ENCODE peak calls at places on chromosome X, in seven cellular contexts. A is tibial artery, L is AG09309, Y is astrocyte of the spinal cord, X is hippocampal formation, N is upper lobe of right lung, Z is RPMI7951. V is an unnamed sample.

GRCh38 chrX:129737921-129738320 is 858 bp upstream of the XPNPEP2 start:
- DNase-seq in X (no peak), Z (peak; percentile 31), A (no peak), L (no peak), Y (peak; percentile 26), N (no peak), V (no peak)

GRCh38 chrX:149129767-149130166 is 375.3 kb downstream of the IDS start:
- DNase-seq in N (no peak), Y (no peak), X (no peak), A (no peak), Z (peak; percentile 17), L (no peak), V (no peak)

GRCh38 chrX:43266487-43266886 is 389.6 kb upstream of the MAOA start:
- DNase-seq in A (no peak), X (no peak), Z (no peak), Y (no peak), N (no peak), L (no peak), V (no peak)

GRCh38 chrX:139429913-139430312 is 100.6 kb upstream of the F9 start:
- DNase-seq in Z (no peak), X (no peak), N (no peak), A (no peak), Y (no peak), L (no peak), V (no peak)

GRCh38 chrX:153967536-153968214 is 3.9 kb downstream of the HCFC1 start:
- DNase-seq in L (no peak), N (no peak), Z (no peak), X (no peak), A (no peak), Y (no peak), V (no peak)

GRCh38 chrX:348461-349117 is 30.0 kb upstream of the GTPBP6 start:
- DNase-seq in X (no peak), N (peak; percentile 28), L (no peak), Y (no peak), Z (no peak), A (no peak), V (no peak)

GRCh38 chrX:11059923-11060322 is 51.2 kb upstream of the HCCS start:
- DNase-seq in N (no peak), A (no peak), Y (no peak), L (no peak), X (no peak), Z (peak; percentile 4), V (no peak)

GRCh38 chrX:31272472-31272775 is 200.6 kb upstream of the FTHL17 start:
- DNase-seq in N (no peak), Y (no peak), L (no peak), Z (no peak), X (no peak), A (no peak), V (no peak)

GRCh38 chrX:138001219-138001618 is 435.3 kb downstream of the ZIC3 start:
- DNase-seq in Y (no peak), N (no peak), L (no peak), A (no peak), Z (no peak), X (no peak), V (no peak)

GRCh38 chrX:154546354-154547244 is at the start of gene G6PD:
- DNase-seq in Y (peak; percentile 66), N (no peak), Z (peak; percentile 58), A (no peak), L (no peak), X (no peak), V (no peak)

GRCh38 chrX:37302569-37302968 is 46.6 kb upstream of the PRRG1 start:
- DNase-seq in A (no peak), L (no peak), N (no peak), Z (peak; percentile 5), Y (no peak), X (no peak), V (no peak)

GRCh38 chrX:68841251-68842049 is 12.6 kb downstream of the EFNB1 start:
- DNase-seq in A (no peak), Z (no peak), L (no peak), N (no peak), Y (no peak), X (no peak), V (no peak)

GRCh38 chrX:66045894-66046293 is 6.0 kb upstream of the VSIG4 start:
- DNase-seq in L (no peak), Y (no peak), N (no peak), Z (no peak), A (no peak), X (no peak), V (no peak)

GRCh38 chrX:850471-850916 is 219.9 kb downstream of the SHOX start:
- DNase-seq in L (no peak), A (no peak), Z (no peak), X (no peak), N (no peak), Y (no peak), V (no peak)

GRCh38 chrX:151621422-151621821 is 57.9 kb downstream of the PASD1 start:
- DNase-seq in L (no peak), Y (no peak), Z (no peak), N (no peak), A (no peak), X (no peak), V (no peak)

GRCh38 chrX:68842781-68843581 is 14.2 kb downstream of the EFNB1 start:
- DNase-seq in N (peak; percentile 66), Z (peak; percentile 51), X (no peak), L (no peak), A (no peak), Y (peak; percentile 77), V (no peak)

GRCh38 chrX:40504801-40505605 is 75.8 kb upstream of the ATP6AP2 start:
- DNase-seq in X (no peak), L (peak; percentile 74), A (no peak), N (no peak), Y (peak; percentile 94), Z (peak; percentile 96), V (peak; percentile 43)

V was measured in BJ.